ENCODE peak calls at places on chromosomes 4 and X, in eight cellular contexts. S is frontal cortex; J is AML-193; E is CD4-positive, alpha-beta T cell; I is PC-9; P is amniotic stem cell; D is retina; L is WTC11. H is an unnamed sample.

GRCh38 chr4:184477201-184477999 is 3.0 kb upstream of the IRF2 start:
- DNase-seq in S (peak), J (no peak), E (no peak), I (no peak), P (no peak), D (no peak), L (no peak), H (no peak)

GRCh38 chr4:174213734-174214101 is 69.7 kb downstream of the FBXO8 start:
- DNase-seq in S (no peak), J (no peak), E (no peak), I (no peak), P (no peak), D (peak), L (peak), H (no peak)

GRCh38 chrX:54030329-54030728 is 13.9 kb downstream of the PHF8 start:
- DNase-seq in S (no peak), J (no peak), E (no peak), I (no peak), P (no peak), D (no peak), L (no peak), H (no peak)

GRCh38 chr4:656651-657337 is 17.3 kb downstream of the ATP5ME start:
- DNase-seq in S (no peak), J (no peak), E (no peak), I (no peak), P (no peak), D (peak), L (no peak), H (no peak)

GRCh38 chr4:48462363-48462762 is 20.8 kb upstream of the SLC10A4 start:
- DNase-seq in S (no peak), J (no peak), E (no peak), I (no peak), P (no peak), D (no peak), L (no peak), H (no peak)

GRCh38 chr4:10655968-10656367 is 28.6 kb downstream of the CLNK start:
- DNase-seq in S (no peak), J (no peak), E (no peak), I (peak), P (peak), D (no peak), L (no peak), H (peak)

GRCh38 chr4:3308691-3309090 is 15.9 kb downstream of the RGS12 start:
- DNase-seq in S (no peak), J (no peak), E (no peak), I (no peak), P (no peak), D (no peak), L (no peak), H (no peak)

GRCh38 chrX:11589573-11590110 is 76.1 kb downstream of the ARHGAP6 start:
- DNase-seq in S (no peak), J (no peak), E (no peak), I (no peak), P (no peak), D (no peak), L (no peak), H (no peak)